ENCODE peak calls at places on chromosomes 11 and 22, in six cellular contexts. A is gastrocnemius medialis, B is spleen, R is tibial nerve, P is lower leg skin, J is IMR-90. Z is an unnamed sample.

GRCh38 chr11:44453871-44454270 is 111.6 kb upstream of the CD82 start:
- DNase-seq in B (no peak), J (no peak), A (no peak), R (no peak), P (peak; percentile 76), Z (no peak)

GRCh38 chr22:33076368-33076767 is 18.2 kb upstream of the SYN3 start:
- DNase-seq in B (no peak), R (no peak), P (no peak), A (no peak), J (peak; percentile 7), Z (no peak)

GRCh38 chr11:126886636-126887035 is 113.9 kb downstream of the KIRREL3 start:
- DNase-seq in R (no peak), A (no peak), B (no peak), P (no peak), J (no peak), Z (no peak)

GRCh38 chr11:63993983-63994382 is 7.7 kb downstream of the OTUB1 start:
- DNase-seq in B (no peak), R (no peak), A (peak; percentile 48), P (no peak), J (no peak), Z (no peak)

GRCh38 chr22:49208003-49208402 is 619.7 kb downstream of the BRD1 start:
- DNase-seq in P (peak; percentile 81), B (peak; percentile 52), J (no peak), R (no peak), A (no peak), Z (peak; percentile 33)

GRCh38 chr11:130651266-130651855 is 202.9 kb downstream of the ADAMTS15 start:
- DNase-seq in B (no peak), R (no peak), A (no peak), P (peak; percentile 42), J (no peak), Z (no peak)

GRCh38 chr11:4454031-4454430 is 4.9 kb downstream of the OR52K2 start:
- DNase-seq in B (no peak), P (no peak), R (no peak), J (no peak), A (no peak), Z (no peak)

GRCh38 chr22:22195265-22196017 is 49.1 kb upstream of the VPREB1 start:
- DNase-seq in A (no peak), R (peak; percentile 57), P (peak; percentile 90), J (peak; percentile 37), B (peak; percentile 92), Z (peak; percentile 78)

GRCh38 chr22:31637938-31638618 is 23.9 kb downstream of the PISD start:
- DNase-seq in J (no peak), B (peak; percentile 89), P (peak; percentile 86), A (no peak), R (peak; percentile 23), Z (no peak)

GRCh38 chr22:31635638-31636306 is 26.2 kb downstream of the PISD start:
- DNase-seq in B (no peak), R (no peak), J (no peak), A (no peak), P (no peak), Z (peak; percentile 74)

GRCh38 chr22:31639640-31640039 is 22.4 kb downstream of the PISD start:
- DNase-seq in J (no peak), P (no peak), R (no peak), A (no peak), B (no peak), Z (no peak)

GRCh38 chr22:31637375-31637937 is 24.6 kb downstream of the PISD start:
- DNase-seq in A (no peak), P (no peak), J (no peak), B (peak; percentile 94), R (no peak), Z (peak; percentile 69)
- TF ChIP-seq CTCF in A (no peak), P (no peak), J (no peak), B (peak; percentile 53), R (peak; percentile 13), Z (no peak)

DNA sequence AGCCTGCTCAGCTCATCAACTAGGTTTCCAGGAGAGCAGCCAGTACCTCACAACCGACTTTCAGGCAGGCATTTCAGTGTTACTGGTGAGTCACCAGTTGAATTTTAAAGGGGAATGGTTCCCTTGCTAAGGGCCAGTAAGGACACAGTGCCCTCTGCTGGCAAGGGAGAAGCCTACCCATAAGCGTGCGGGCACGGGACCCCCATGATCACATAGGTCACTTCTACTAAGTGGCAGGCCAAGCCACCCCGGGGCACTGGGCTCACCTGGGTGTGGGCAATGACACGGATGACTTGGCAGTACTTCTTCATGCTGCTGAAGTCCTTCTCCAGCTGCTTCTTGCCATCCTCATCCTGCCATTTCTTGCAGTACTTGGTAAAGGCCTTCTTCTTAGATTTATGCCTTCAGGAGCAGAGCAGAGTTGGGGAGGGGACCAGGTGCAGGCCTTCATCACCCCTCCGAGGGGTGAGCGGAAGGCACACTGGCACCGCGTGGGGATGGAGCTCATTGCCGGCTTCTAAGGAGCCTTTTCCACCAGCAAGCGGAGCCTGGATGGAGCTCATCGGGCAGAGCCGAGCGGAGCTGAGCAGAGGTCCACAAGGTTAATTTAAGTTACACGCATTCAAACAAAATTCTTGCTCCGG is 2.9 kb downstream of the RPL3 start:
- DNase-seq in J (peak; percentile 95), A (peak; percentile 76), R (peak; percentile 76), P (peak; percentile 94), B (peak; percentile 87), Z (peak; percentile 79)
- TF ChIP-seq POLR2A in J (peak; percentile 41), A (no peak), R (no peak), P (no peak), B (no peak), Z (no peak)

GRCh38 chr11:122601131-122602125 is 54.1 kb upstream of the UBASH3B start:
- DNase-seq in B (no peak), R (peak; percentile 25), J (peak; percentile 69), P (no peak), A (no peak), Z (no peak)

GRCh38 chr11:122600290-122600689 is 55.2 kb upstream of the UBASH3B start:
- DNase-seq in J (no peak), R (no peak), B (no peak), P (no peak), A (no peak), Z (no peak)

GRCh38 chr11:122598971-122599370 is 56.6 kb upstream of the UBASH3B start:
- DNase-seq in J (no peak), R (no peak), P (no peak), B (no peak), A (no peak), Z (no peak)

GRCh38 chr11:122599434-122599833 is 56.1 kb upstream of the UBASH3B start:
- DNase-seq in R (no peak), B (no peak), J (no peak), P (no peak), A (no peak), Z (no peak)

GRCh38 chr11:122604626-122605025 is 50.9 kb upstream of the UBASH3B start:
- DNase-seq in B (no peak), J (no peak), A (no peak), P (no peak), R (no peak), Z (no peak)
- TF ChIP-seq CTCF in B (no peak), J (no peak), A (no peak), P (no peak), R (no peak), Z (no peak)

GRCh38 chr22:31441652-31442051 is 42.2 kb downstream of the DRG1 start:
- DNase-seq in B (no peak), J (no peak), A (no peak), P (peak; percentile 50), R (no peak), Z (no peak)
- TF ChIP-seq POLR2A in B (no peak), J (no peak), A (no peak), P (no peak), R (no peak), Z (no peak)

DNA sequence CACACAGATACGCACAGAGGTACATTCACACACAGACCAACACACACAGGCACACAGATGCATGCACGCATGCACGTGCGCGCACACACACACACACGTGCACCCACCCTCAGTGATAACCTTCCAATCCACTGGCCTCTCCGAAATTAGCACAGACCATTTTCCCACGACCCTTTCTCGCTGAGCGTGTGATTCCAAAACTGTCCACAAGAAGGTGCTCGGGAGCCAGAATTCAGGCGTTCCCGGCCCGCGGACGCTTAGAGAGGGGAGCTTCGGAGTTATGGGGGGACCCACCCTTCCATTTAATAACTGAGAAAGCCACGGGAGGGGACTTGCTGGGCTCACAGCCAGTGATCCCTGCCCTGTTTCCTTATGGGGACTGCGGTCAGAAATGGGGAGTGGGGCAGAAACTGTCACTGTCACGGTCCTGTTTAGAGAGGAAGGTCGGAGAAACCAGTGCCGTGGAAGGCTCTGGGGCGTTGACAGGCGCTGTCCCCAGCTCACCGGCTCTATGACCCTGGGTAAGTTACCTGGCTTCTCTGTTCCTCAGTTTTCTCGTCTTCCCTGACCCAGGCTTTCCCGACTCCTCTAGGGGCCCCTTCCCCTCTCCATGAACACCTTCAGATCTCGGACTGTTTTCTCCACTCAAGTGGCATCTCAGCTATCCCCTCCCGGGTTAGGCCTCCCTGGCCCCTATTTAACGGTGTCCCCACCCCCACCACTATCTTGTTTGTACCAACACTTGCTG is 33.6 kb upstream of the SLC35C1 start:
- DNase-seq in P (peak; percentile 92), B (peak; percentile 89), A (peak; percentile 33), R (peak; percentile 85), J (peak; percentile 38), Z (peak; percentile 68)
- TF ChIP-seq CTCF in P (peak; percentile 53), B (peak; percentile 86), A (peak; percentile 91), R (peak; percentile 85), J (peak; percentile 69), Z (peak; percentile 86)

GRCh38 chr11:77191823-77192495 is 63.9 kb downstream of the MYO7A start:
- DNase-seq in A (no peak), R (no peak), J (peak; percentile 20), P (no peak), B (no peak), Z (no peak)
- TF ChIP-seq POLR2A in A (no peak), R (no peak), J (no peak), P (no peak), B (no peak), Z (no peak)

DNA sequence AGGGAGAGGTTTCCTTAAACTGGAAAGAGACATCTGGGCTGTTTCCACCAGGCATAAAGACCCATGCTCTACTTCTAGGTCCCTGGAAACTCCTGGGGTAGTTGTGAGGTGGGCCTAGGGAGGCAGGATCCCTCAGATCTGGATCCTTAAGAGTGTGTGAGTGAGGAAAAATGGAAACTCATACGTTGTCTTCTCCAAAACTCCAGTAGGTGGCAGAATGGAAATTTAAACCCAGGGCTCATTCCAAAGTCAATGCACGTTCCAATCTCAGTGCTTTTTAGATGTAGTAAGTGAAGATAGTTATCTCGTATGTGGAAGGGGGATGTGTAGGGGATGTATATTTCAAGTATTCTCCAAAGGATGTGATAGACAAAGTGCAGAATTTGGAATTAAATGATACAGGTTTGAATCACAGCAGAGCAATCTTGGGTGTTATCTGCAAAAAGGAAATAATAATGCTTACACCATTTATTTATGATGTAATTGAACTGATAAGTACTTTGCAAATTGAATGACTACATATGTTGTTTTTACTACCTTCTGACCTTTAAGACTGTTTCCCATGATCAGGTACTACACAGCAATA is 13.1 kb upstream of the MMP1 start:
- DNase-seq in P (no peak), A (no peak), B (no peak), R (no peak), J (peak; percentile 45), Z (no peak)
- TF ChIP-seq CTCF in P (no peak), A (no peak), B (no peak), R (no peak), J (peak; percentile 53), Z (peak; percentile 27)

Z was measured in right lobe of liver.